ENCODE peak calls at places on chromosome 2, in ten cellular contexts. Y, Z, J, U, F, G, D, R, P and I are unnamed samples.

GRCh38 chr2:146477383-146477782 is 1367.4 kb upstream of the ACVR2A start:
- DNase-seq in Y (no peak), Z (no peak), J (no peak), U (peak; percentile 12), F (no peak), G (no peak), D (no peak), R (no peak), P (peak; percentile 15), I (no peak)

GRCh38 chr2:70469435-70469834 is 84.2 kb downstream of the TGFA start:
- DNase-seq in Y (no peak), Z (no peak), J (peak; percentile 40), U (no peak), F (no peak), G (no peak), D (no peak), R (no peak), P (no peak), I (no peak)

GRCh38 chr2:230930928-230931555 is 6.0 kb upstream of the GPR55 start:
- DNase-seq in Y (no peak), Z (no peak), J (no peak), U (no peak), F (no peak), G (no peak), D (no peak), R (no peak), P (no peak), I (no peak)

GRCh38 chr2:85439986-85440385 is 21.5 kb downstream of the SH2D6 start:
- DNase-seq in Y (no peak), Z (no peak), J (no peak), U (no peak), F (no peak), G (no peak), D (no peak), R (no peak), P (peak; percentile 38), I (no peak)

GRCh38 chr2:33104052-33104623 is 157.4 kb downstream of the LTBP1 start:
- DNase-seq in Y (peak; percentile 39), Z (no peak), J (no peak), U (peak; percentile 44), F (peak; percentile 73), G (no peak), D (no peak), R (peak; percentile 57), P (no peak), I (no peak)

GRCh38 chr2:205883965-205884364 is 201.7 kb downstream of the NRP2 start:
- DNase-seq in Y (no peak), Z (no peak), J (no peak), U (no peak), F (no peak), G (no peak), D (no peak), R (no peak), P (no peak), I (no peak)

GRCh38 chr2:64615844-64616536 is 37.7 kb downstream of the SERTAD2 start:
- DNase-seq in Y (no peak), Z (no peak), J (no peak), U (no peak), F (no peak), G (no peak), D (no peak), R (no peak), P (no peak), I (no peak)

GRCh38 chr2:10431797-10432196 is 16.3 kb downstream of the ODC1 start:
- DNase-seq in Y (no peak), Z (no peak), J (peak; percentile 41), U (no peak), F (no peak), G (no peak), D (no peak), R (no peak), P (no peak), I (no peak)

GRCh38 chr2:240857039-240858008 is 11.3 kb upstream of the AGXT start:
- DNase-seq in Y (no peak), Z (no peak), J (no peak), U (no peak), F (no peak), G (no peak), D (no peak), R (no peak), P (no peak), I (no peak)

GRCh38 chr2:240519396-240520142 is 38.2 kb downstream of the ANKMY1 start:
- DNase-seq in Y (peak; percentile 46), Z (no peak), J (peak; percentile 29), U (peak; percentile 9), F (peak; percentile 40), G (peak; percentile 29), D (no peak), R (no peak), P (no peak), I (no peak)

GRCh38 chr2:10071595-10071994 is 8.6 kb downstream of the CYS1 start:
- DNase-seq in Y (no peak), Z (no peak), J (peak; percentile 34), U (no peak), F (no peak), G (no peak), D (no peak), R (no peak), P (no peak), I (no peak)

GRCh38 chr2:233369897-233370758 is 15.8 kb downstream of the DGKD start:
- DNase-seq in Y (no peak), Z (no peak), J (no peak), U (no peak), F (no peak), G (no peak), D (no peak), R (no peak), P (no peak), I (no peak)

GRCh38 chr2:12009323-12009905 is 263.0 kb downstream of the LPIN1 start:
- DNase-seq in Y (no peak), Z (no peak), J (no peak), U (no peak), F (no peak), G (no peak), D (no peak), R (no peak), P (no peak), I (no peak)
- TF ChIP-seq CTCF in Y (no peak), Z (no peak), J (no peak), U (no peak), F (no peak), G (no peak), D (no peak), R (no peak), P (no peak), I (no peak)

GRCh38 chr2:137049518-137049917 is 284.2 kb downstream of the THSD7B start:
- DNase-seq in Y (no peak), Z (no peak), J (peak; percentile 1), U (no peak), F (no peak), G (no peak), D (no peak), R (no peak), P (no peak), I (no peak)

GRCh38 chr2:137048455-137048854 is 283.1 kb downstream of the THSD7B start:
- DNase-seq in Y (no peak), Z (no peak), J (no peak), U (no peak), F (no peak), G (no peak), D (no peak), R (no peak), P (no peak), I (no peak)

GRCh38 chr2:137047369-137047768 is 282.0 kb downstream of the THSD7B start:
- DNase-seq in Y (no peak), Z (no peak), J (no peak), U (no peak), F (no peak), G (no peak), D (no peak), R (no peak), P (no peak), I (no peak)

GRCh38 chr2:137056704-137057103 is 291.4 kb downstream of the THSD7B start:
- DNase-seq in Y (no peak), Z (no peak), J (no peak), U (no peak), F (no peak), G (no peak), D (no peak), R (no peak), P (no peak), I (no peak)

DNA sequence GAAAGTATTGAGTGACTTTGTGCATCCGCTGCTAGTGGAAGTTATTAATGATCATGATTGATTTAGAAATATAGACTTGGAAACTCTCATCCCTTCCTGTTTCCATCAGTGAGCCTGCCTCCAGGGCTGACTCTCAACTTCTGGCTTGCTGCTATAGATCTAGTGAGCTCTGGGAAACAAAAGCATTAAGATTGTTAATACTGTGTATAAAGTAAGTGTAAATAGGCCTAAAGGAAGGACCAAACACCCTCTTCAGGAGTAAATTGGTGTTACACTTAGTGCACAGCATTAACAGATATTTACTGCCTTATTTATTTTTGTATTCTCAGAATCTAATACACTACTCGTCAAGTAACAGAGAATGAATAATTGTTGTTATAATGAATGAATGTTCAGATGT is 285.6 kb downstream of the THSD7B start:
- DNase-seq in Y (no peak), Z (no peak), J (peak; percentile 47), U (no peak), F (no peak), G (no peak), D (no peak), R (peak; percentile 5), P (peak; percentile 3), I (no peak)
- TF ChIP-seq CTCF in Y (peak; percentile 51), Z (no peak), J (peak; percentile 51), U (no peak), F (no peak), G (peak; percentile 13), D (no peak), R (no peak), P (peak; percentile 13), I (no peak)

DNA sequence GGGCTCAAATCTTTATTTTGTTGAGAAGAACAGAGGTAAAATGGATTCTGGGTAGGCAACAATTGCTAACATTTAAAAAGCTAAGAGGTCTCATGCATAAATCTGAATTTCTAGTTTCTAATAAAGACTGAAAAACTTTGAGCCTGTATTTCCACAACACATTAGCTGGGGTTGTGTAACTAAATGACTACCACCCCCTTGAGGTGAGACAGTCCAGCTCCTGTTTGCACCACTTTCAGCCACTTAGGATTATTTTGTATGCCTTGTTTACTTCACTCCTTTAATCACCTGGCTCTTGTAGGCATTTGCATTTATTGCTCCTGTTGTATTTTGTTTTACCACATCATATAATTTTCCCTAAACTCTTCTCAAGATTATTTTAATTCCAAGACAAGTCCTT is 376.6 kb downstream of the PTH2R start:
- DNase-seq in Y (no peak), Z (no peak), J (no peak), U (no peak), F (no peak), G (no peak), D (no peak), R (no peak), P (no peak), I (no peak)
- TF ChIP-seq CTCF in Y (no peak), Z (no peak), J (peak; percentile 28), U (no peak), F (no peak), G (no peak), D (no peak), R (no peak), P (no peak), I (no peak)

DNA sequence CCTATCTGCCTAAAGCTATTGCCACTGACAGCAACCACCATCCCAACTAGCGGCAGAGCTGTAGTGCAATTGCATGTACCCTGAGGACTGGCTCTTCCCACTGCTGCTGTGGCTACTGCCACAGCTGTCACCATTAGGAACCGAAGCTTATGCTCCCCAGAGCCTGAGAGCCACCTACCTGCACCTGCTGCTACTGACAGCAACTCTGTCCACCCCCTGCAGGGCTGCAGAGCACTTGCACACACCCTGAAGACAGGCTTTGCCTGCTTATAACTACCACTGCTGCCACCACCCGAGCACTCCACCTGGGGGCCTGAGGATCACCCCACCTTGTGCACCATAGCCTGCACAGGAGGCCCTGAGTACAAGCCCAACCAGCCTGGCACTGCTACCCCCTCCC is 217.6 kb upstream of the FOSL2 start:
- DNase-seq in Y (no peak), Z (no peak), J (peak; percentile 29), U (no peak), F (no peak), G (no peak), D (no peak), R (no peak), P (peak; percentile 19), I (no peak)
- TF ChIP-seq CTCF in Y (peak; percentile 18), Z (no peak), J (no peak), U (no peak), F (no peak), G (no peak), D (no peak), R (no peak), P (no peak), I (no peak)